ENCODE peak calls at places on chromosome 18, in nine cellular contexts. G, J, Q, Z, R, K, H, V and C are unnamed samples.
A peak's percentile ranks its signal among the peaks of the same experiment; 100 is the strongest.

GRCh38 chr18:62776066-62776570 is 60.8 kb downstream of the PHLPP1 start:
- DNase-seq in G (no peak), J (no peak), Q (no peak), Z (peak; percentile 63), R (no peak), K (no peak), H (no peak), V (no peak), C (no peak)

GRCh38 chr18:75183524-75183923 is 25.4 kb downstream of the PTGR3 start:
- DNase-seq in G (no peak), J (no peak), Q (peak; percentile 77), Z (no peak), R (no peak), K (no peak), H (no peak), V (no peak), C (no peak)

GRCh38 chr18:6561893-6562292 is 147.2 kb upstream of the L3MBTL4 start:
- DNase-seq in G (no peak), J (no peak), Q (no peak), Z (no peak), R (no peak), K (no peak), H (no peak), V (peak; percentile 26), C (no peak)

GRCh38 chr18:41457730-41458129 is 497.3 kb upstream of the PIK3C3 start:
- DNase-seq in G (peak; percentile 21), J (no peak), Q (no peak), Z (no peak), R (no peak), K (no peak), H (no peak), V (no peak), C (no peak)

GRCh38 chr18:25298853-25299274 is 53.1 kb downstream of the ZNF521 start:
- DNase-seq in G (no peak), J (no peak), Q (peak; percentile 27), Z (peak; percentile 92), R (no peak), K (no peak), H (no peak), V (no peak), C (peak; percentile 80)

GRCh38 chr18:59742325-59743111 is 45.3 kb upstream of the CCBE1 start:
- DNase-seq in G (no peak), J (no peak), Q (no peak), Z (peak; percentile 37), R (no peak), K (no peak), H (no peak), V (no peak), C (no peak)

GRCh38 chr18:48876590-48876989 is 74.2 kb downstream of the SMAD7 start:
- DNase-seq in G (no peak), J (no peak), Q (no peak), Z (no peak), R (no peak), K (no peak), H (no peak), V (no peak), C (no peak)

GRCh38 chr18:13308369-13308768 is 89.8 kb downstream of the LDLRAD4 start:
- DNase-seq in G (no peak), J (no peak), Q (no peak), Z (no peak), R (no peak), K (no peak), H (no peak), V (no peak), C (no peak)

GRCh38 chr18:51137051-51137729 is 60.3 kb downstream of the MEX3C start:
- DNase-seq in G (no peak), J (no peak), Q (no peak), Z (no peak), R (no peak), K (no peak), H (no peak), V (no peak), C (no peak)

GRCh38 chr18:8742382-8743361 is 37.3 kb downstream of the MTCL1 start:
- DNase-seq in G (no peak), J (no peak), Q (no peak), Z (peak; percentile 56), R (no peak), K (no peak), H (no peak), V (no peak), C (no peak)

GRCh38 chr18:24417465-24417864 is 9.0 kb upstream of the IMPACT start:
- DNase-seq in G (no peak), J (no peak), Q (no peak), Z (no peak), R (no peak), K (no peak), H (no peak), V (no peak), C (no peak)

GRCh38 chr18:69956655-69957054 is 9.0 kb upstream of the CD226 start:
- DNase-seq in G (no peak), J (no peak), Q (no peak), Z (no peak), R (no peak), K (no peak), H (no peak), V (no peak), C (no peak)

DNA sequence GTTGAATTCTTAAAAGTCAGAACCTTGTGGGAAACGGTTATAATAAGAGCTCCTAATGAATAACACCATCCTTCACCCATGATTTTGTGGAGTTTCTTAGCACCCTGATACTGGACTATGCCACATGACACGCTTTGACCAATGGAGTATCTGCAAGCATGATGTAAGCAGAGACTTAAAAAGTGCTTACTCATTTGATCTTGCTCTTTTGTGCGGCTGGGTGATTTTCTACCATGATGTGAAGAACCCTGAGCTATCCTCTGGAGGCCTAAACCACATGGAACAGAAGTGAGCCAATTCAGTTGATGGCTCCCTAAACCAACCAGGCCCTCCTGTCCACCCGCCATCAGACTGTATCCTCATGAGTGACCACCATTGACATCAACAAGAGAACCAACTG is 70.9 kb downstream of the TCF4 start:
- DNase-seq in G (no peak), J (no peak), Q (no peak), Z (no peak), R (no peak), K (no peak), H (no peak), V (no peak), C (no peak)
- TF ChIP-seq CTCF in G (no peak), J (no peak), Q (no peak), Z (no peak), R (no peak), K (no peak), H (no peak), V (no peak), C (no peak)

GRCh38 chr18:11246466-11246865 is 97.1 kb upstream of the PIEZO2 start:
- DNase-seq in G (no peak), J (no peak), Q (no peak), Z (peak; percentile 7), R (no peak), K (no peak), H (no peak), V (no peak), C (no peak)

GRCh38 chr18:11246883-11247282 is 97.5 kb upstream of the PIEZO2 start:
- DNase-seq in G (no peak), J (no peak), Q (no peak), Z (no peak), R (no peak), K (no peak), H (no peak), V (no peak), C (no peak)

GRCh38 chr18:11251229-11251890 is 102.0 kb upstream of the PIEZO2 start:
- DNase-seq in G (no peak), J (no peak), Q (no peak), Z (peak; percentile 48), R (no peak), K (no peak), H (no peak), V (no peak), C (no peak)

GRCh38 chr18:11247381-11247970 is 98.1 kb upstream of the PIEZO2 start:
- DNase-seq in G (no peak), J (no peak), Q (no peak), Z (no peak), R (no peak), K (no peak), H (no peak), V (no peak), C (no peak)

GRCh38 chr18:11245889-11246288 is 96.5 kb upstream of the PIEZO2 start:
- DNase-seq in G (no peak), J (no peak), Q (no peak), Z (no peak), R (no peak), K (no peak), H (no peak), V (no peak), C (no peak)
- TF ChIP-seq CTCF in G (no peak), J (no peak), Q (no peak), Z (no peak), R (no peak), K (no peak), H (no peak), V (no peak), C (no peak)

GRCh38 chr18:267380-267687 is 513 bp downstream of the THOC1 start:
- DNase-seq in G (peak; percentile 72), J (no peak), Q (no peak), Z (no peak), R (no peak), K (no peak), H (no peak), V (no peak), C (no peak)

GRCh38 chr18:273525-273924 is 5.7 kb upstream of the THOC1 start:
- DNase-seq in G (no peak), J (no peak), Q (no peak), Z (no peak), R (no peak), K (no peak), H (no peak), V (no peak), C (no peak)

GRCh38 chr18:269480-270090 is 1.7 kb upstream of the THOC1 start:
- DNase-seq in G (peak; percentile 36), J (no peak), Q (no peak), Z (no peak), R (no peak), K (no peak), H (no peak), V (no peak), C (no peak)

GRCh38 chr18:272650-273049 is 4.8 kb upstream of the THOC1 start:
- DNase-seq in G (no peak), J (no peak), Q (no peak), Z (no peak), R (no peak), K (no peak), H (no peak), V (no peak), C (no peak)

GRCh38 chr18:267688-268552 is at the start of gene THOC1:
- DNase-seq in G (peak; percentile 97), J (peak; percentile 95), Q (peak; percentile 92), Z (peak; percentile 92), R (peak; percentile 92), K (peak; percentile 90), H (peak; percentile 85), V (peak; percentile 91), C (peak; percentile 89)
- TF ChIP-seq CTCF in G (no peak), J (peak; percentile 26), Q (no peak), Z (no peak), R (no peak), K (no peak), H (no peak), V (no peak), C (no peak)

DNA sequence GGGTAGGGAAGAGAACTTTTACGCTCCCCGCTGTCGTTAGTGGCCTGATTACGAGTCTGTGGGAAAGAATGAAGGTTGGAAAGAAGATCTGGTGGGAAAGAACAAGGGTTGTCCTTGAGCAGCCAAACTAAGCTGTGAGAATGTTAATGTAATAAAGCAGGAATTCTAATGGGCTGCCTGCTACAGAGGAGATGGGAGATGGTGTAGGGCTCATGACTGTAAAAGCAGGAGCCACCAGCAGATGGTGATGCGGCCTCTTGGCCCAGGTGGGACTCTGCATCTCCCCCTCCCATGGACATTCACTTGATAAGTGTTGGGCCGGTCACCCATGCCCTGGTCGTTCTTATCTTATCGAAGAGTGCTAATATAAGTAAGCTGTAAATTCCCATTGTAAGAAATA is 150.0 kb downstream of the NEDD4L start:
- DNase-seq in G (peak; percentile 89), J (no peak), Q (no peak), Z (no peak), R (peak; percentile 82), K (peak; percentile 46), H (no peak), V (peak; percentile 54), C (peak; percentile 48)
- TF ChIP-seq CTCF in G (peak; percentile 87), J (no peak), Q (no peak), Z (peak; percentile 15), R (peak; percentile 78), K (peak; percentile 33), H (no peak), V (peak; percentile 42), C (peak; percentile 38)